ENCODE peak calls at places on chromosomes 16 and 17, in four cellular contexts. C, Y, B and V are unnamed samples.

GRCh38 chr16:19135896-19136438 is 22.2 kb downstream of the ITPRIPL2 start:
- DNase-seq in C (no peak), Y (peak), B (no peak), V (no peak)

GRCh38 chr16:48013476-48013875 is 142.3 kb downstream of the ABCC12 start:
- DNase-seq in C (no peak), Y (no peak), B (no peak), V (no peak)

GRCh38 chr16:75580-76501 is 2.2 kb upstream of the MPG start:
- DNase-seq in C (no peak), Y (peak), B (no peak), V (no peak)

GRCh38 chr17:61400058-61400785 is 579 bp downstream of the TBX2 start:
- DNase-seq in C (no peak), Y (peak), B (no peak), V (no peak)

GRCh38 chr16:85753559-85753958 is 2.7 kb upstream of the C16orf74 start:
- DNase-seq in C (no peak), Y (no peak), B (no peak), V (no peak)

GRCh38 chr17:77185137-77185536 is 44.4 kb downstream of the SEC14L1 start:
- DNase-seq in C (no peak), Y (no peak), B (no peak), V (no peak)

GRCh38 chr17:227581-228222 is 46.3 kb upstream of the DOC2B start:
- DNase-seq in C (no peak), Y (no peak), B (no peak), V (no peak)

GRCh38 chr16:50626868-50627267 is 54.2 kb downstream of the SNX20 start:
- DNase-seq in C (no peak), Y (no peak), B (no peak), V (no peak)

GRCh38 chr16:17368951-17369350 is 101.8 kb downstream of the XYLT1 start:
- DNase-seq in C (no peak), Y (no peak), B (no peak), V (no peak)

GRCh38 chr16:8949536-8950418 is 13.9 kb downstream of the USP7 start:
- DNase-seq in C (no peak), Y (no peak), B (no peak), V (no peak)

GRCh38 chr17:27793168-27793905 is 7.0 kb downstream of the NOS2 start:
- DNase-seq in C (peak), Y (peak), B (no peak), V (no peak)

GRCh38 chr16:83676056-83676455 is 131.7 kb upstream of the HSBP1 start:
- DNase-seq in C (peak), Y (no peak), B (no peak), V (no peak)

GRCh38 chr17:1561420-1562177 is 993 bp downstream of the PITPNA start:
- DNase-seq in C (no peak), Y (peak), B (no peak), V (no peak)

GRCh38 chr17:81111066-81111465 is 54.2 kb upstream of the PVALEF start:
- DNase-seq in C (no peak), Y (no peak), B (no peak), V (no peak)

GRCh38 chr17:77498056-77498785 is 357.5 kb downstream of the SEC14L1 start:
- DNase-seq in C (no peak), Y (no peak), B (no peak), V (no peak)

GRCh38 chr17:58081641-58082340 is 1.4 kb upstream of the DYNLL2 start:
- DNase-seq in C (no peak), Y (no peak), B (no peak), V (no peak)

GRCh38 chr16:56749806-56750491 is 20.0 kb downstream of the NUP93 start:
- DNase-seq in C (no peak), Y (no peak), B (no peak), V (no peak)

GRCh38 chr16:82510041-82510440 is 116.7 kb upstream of the CDH13 start:
- DNase-seq in C (peak), Y (no peak), B (no peak), V (no peak)

GRCh38 chr16:30998852-30999761 is 11.3 kb downstream of the STX1B start:
- DNase-seq in C (no peak), Y (peak), B (peak), V (no peak)

GRCh38 chr16:82801361-82801760 is 174.6 kb downstream of the CDH13 start:
- DNase-seq in C (no peak), Y (peak), B (no peak), V (no peak)

GRCh38 chr16:57988929-57989328 is 11.5 kb downstream of the ZNF319 start:
- DNase-seq in C (peak), Y (peak), B (no peak), V (no peak)

GRCh38 chr17:7922499-7923289 is 6.6 kb upstream of the RNF227 start:
- DNase-seq in C (peak), Y (peak), B (peak), V (peak)

GRCh38 chr16:57255686-57256415 is 10.8 kb downstream of the ARL2BP start:
- DNase-seq in C (no peak), Y (no peak), B (no peak), V (no peak)

GRCh38 chr16:2914233-2914632 is 2.5 kb downstream of the FLYWCH1 start:
- DNase-seq in C (no peak), Y (no peak), B (no peak), V (no peak)

GRCh38 chr16:12455287-12455798 is 348.3 kb downstream of the CPPED1 start:
- DNase-seq in C (peak), Y (peak), B (peak), V (peak)

GRCh38 chr16:56708418-56708817 is 21.5 kb upstream of the NUP93 start:
- DNase-seq in C (no peak), Y (no peak), B (no peak), V (no peak)